ENCODE peak calls at places on chromosomes 13 and 19, in five cellular contexts. V is naive thymus-derived CD4-positive, alpha-beta T cell; W is tibial nerve; I is activated CD4-positive, alpha-beta T cell treated with anti-CD3 and anti-CD28 coated beads for 48 hours; C is activated effector memory CD4-positive, alpha-beta T cell treated with anti-CD3 and anti-CD28 coated beads, Interleukin-2, amount 50 U/mL, for 16 hours. S is an unnamed sample.

GRCh38 chr19:51821921-51822716 is 27.2 kb downstream of the FPR3 start:
- DNase-seq in V (no peak), C (no peak), W (no peak), I (no peak), S (no peak)

GRCh38 chr13:111943229-111943795 is 123.6 kb upstream of the SOX1 start:
- DNase-seq in C (peak), I (no peak), W (no peak), V (no peak), S (no peak)

GRCh38 chr19:42553292-42554045 is 25.2 kb upstream of the CEACAM1 start:
- DNase-seq in I (no peak), W (no peak), C (no peak), V (no peak), S (no peak)

GRCh38 chr13:80437212-80437611 is 96.3 kb upstream of the SPRY2 start:
- DNase-seq in W (no peak), I (no peak), V (no peak), C (no peak), S (no peak)

GRCh38 chr13:20512042-20512683 is 13.5 kb downstream of the CRYL1 start:
- DNase-seq in I (no peak), W (no peak), V (no peak), C (no peak), S (no peak)

GRCh38 chr13:66468656-66469055 is 761.5 kb downstream of the PCDH9 start:
- DNase-seq in V (no peak), C (no peak), I (no peak), W (no peak), S (no peak)

GRCh38 chr19:597406-598315 is 8.0 kb downstream of the HCN2 start:
- DNase-seq in C (no peak), W (no peak), I (peak), V (no peak), S (no peak)

GRCh38 chr13:20550799-20551198 is 16.2 kb upstream of the IFT88 start:
- DNase-seq in I (no peak), W (no peak), V (no peak), C (no peak), S (no peak)

GRCh38 chr13:99392126-99392805 is 85.1 kb upstream of the GPR183 start:
- DNase-seq in C (peak), V (no peak), W (no peak), I (peak), S (no peak)

GRCh38 chr19:4343845-4344713 is 717 bp downstream of the MPND start:
- DNase-seq in C (no peak), W (no peak), V (no peak), I (no peak), S (no peak)

GRCh38 chr19:40974633-40975037 is 16.4 kb upstream of the CYP2B6 start:
- DNase-seq in V (peak), I (peak), W (peak), C (peak), S (peak)

GRCh38 chr19:13094771-13095392 is 7.8 kb downstream of the LYL1 start:
- DNase-seq in C (peak), V (peak), I (no peak), W (no peak), S (peak)

GRCh38 chr13:83503424-83503823 is 378.9 kb downstream of the SLITRK1 start:
- DNase-seq in V (no peak), C (no peak), I (no peak), W (no peak), S (no peak)

GRCh38 chr13:113216165-113217056 is 7.0 kb downstream of the CUL4A start:
- DNase-seq in I (peak), V (no peak), W (no peak), C (no peak), S (peak)

GRCh38 chr13:104571161-104571889 is 1505.1 kb upstream of the SLC10A2 start:
- DNase-seq in V (no peak), I (no peak), C (no peak), W (peak), S (peak)

GRCh38 chr13:46160474-46161066 is 21.4 kb downstream of the LCP1 start:
- DNase-seq in C (no peak), V (peak), I (no peak), W (no peak), S (peak)

GRCh38 chr19:10141479-10141878 is 21.8 kb upstream of the EIF3G start:
- DNase-seq in C (no peak), V (no peak), W (no peak), I (no peak), S (no peak)

GRCh38 chr19:3801412-3802096 is 15.4 kb upstream of the MATK start:
- DNase-seq in V (peak), C (peak), I (peak), W (no peak), S (peak)

GRCh38 chr19:5293607-5294089 is 47.0 kb downstream of the PTPRS start:
- DNase-seq in I (peak), W (no peak), C (no peak), V (no peak), S (peak)

GRCh38 chr19:23055946-23056345 is 53.0 kb upstream of the ZNF728 start:
- DNase-seq in C (no peak), V (no peak), I (no peak), W (no peak), S (no peak)

GRCh38 chr19:33677745-33678426 is 56.1 kb downstream of the CHST8 start:
- DNase-seq in W (no peak), I (no peak), V (no peak), C (peak), S (no peak)

GRCh38 chr13:97004096-97004876 is 10.0 kb upstream of the OXGR1 start:
- DNase-seq in C (no peak), I (no peak), V (no peak), W (no peak), S (no peak)

GRCh38 chr19:54121259-54121658 is 5.7 kb downstream of the PRPF31 start:
- DNase-seq in W (no peak), C (no peak), I (no peak), V (no peak), S (no peak)

GRCh38 chr13:33158830-33159229 is 126.7 kb downstream of the STARD13 start:
- DNase-seq in C (no peak), W (no peak), I (no peak), V (no peak), S (no peak)

S was measured in NCI-H2171 treated with DMSO at 0.1 percent for 48 hours.